ENCODE peak calls at places on chromosomes 16 and 17, in eight cellular contexts. One of them, this sample, is unnamed.

GRCh38 chr16:56891685-56892084 is 26.7 kb downstream of the SLC12A3 start:
- DNase-seq in cardiac muscle cell: no peak
- DNase-seq in fibroblast of lung: no peak
- DNase-seq in lower leg skin: no peak
- DNase-seq in neural progenitor cell: no peak
- DNase-seq in spleen: no peak
- DNase-seq in mucosa of descending colon: no peak
- DNase-seq in breast epithelium: no peak
- DNase-seq in this sample: no peak

GRCh38 chr16:14155572-14156213 is 84.6 kb downstream of the MRTFB start:
- DNase-seq in cardiac muscle cell: no peak
- DNase-seq in fibroblast of lung: no peak
- DNase-seq in lower leg skin: no peak
- DNase-seq in neural progenitor cell: no peak
- DNase-seq in spleen: no peak
- DNase-seq in mucosa of descending colon: no peak
- DNase-seq in breast epithelium: no peak
- DNase-seq in this sample: no peak

GRCh38 chr17:79681101-79681621 is 49.6 kb upstream of the ENPP7 start:
- DNase-seq in cardiac muscle cell: no peak
- DNase-seq in fibroblast of lung: no peak
- DNase-seq in lower leg skin: no peak
- DNase-seq in neural progenitor cell: no peak
- DNase-seq in spleen: no peak
- DNase-seq in mucosa of descending colon: no peak
- DNase-seq in breast epithelium: no peak
- DNase-seq in this sample: no peak

GRCh38 chr17:35086931-35087573 is 23.5 kb upstream of the RFFL start:
- DNase-seq in cardiac muscle cell: no peak
- DNase-seq in fibroblast of lung: no peak
- DNase-seq in lower leg skin: no peak
- DNase-seq in neural progenitor cell: no peak
- DNase-seq in spleen: no peak
- DNase-seq in mucosa of descending colon: no peak
- DNase-seq in breast epithelium: no peak
- DNase-seq in this sample: no peak

GRCh38 chr17:45093444-45094110 is 32.5 kb downstream of the NMT1 start:
- DNase-seq in cardiac muscle cell: peak; percentile 47
- DNase-seq in fibroblast of lung: no peak
- DNase-seq in lower leg skin: no peak
- DNase-seq in neural progenitor cell: no peak
- DNase-seq in spleen: no peak
- DNase-seq in mucosa of descending colon: no peak
- DNase-seq in breast epithelium: no peak
- DNase-seq in this sample: no peak

GRCh38 chr17:40912506-40913220 is 24.8 kb downstream of the KRT23 start:
- DNase-seq in cardiac muscle cell: no peak
- DNase-seq in fibroblast of lung: no peak
- DNase-seq in lower leg skin: no peak
- DNase-seq in neural progenitor cell: no peak
- DNase-seq in spleen: no peak
- DNase-seq in mucosa of descending colon: no peak
- DNase-seq in breast epithelium: no peak
- DNase-seq in this sample: no peak

GRCh38 chr17:1083451-1084187 is 86.7 kb downstream of the TIMM22 start:
- DNase-seq in cardiac muscle cell: no peak
- DNase-seq in fibroblast of lung: peak; percentile 33
- DNase-seq in lower leg skin: no peak
- DNase-seq in neural progenitor cell: peak; percentile 77
- DNase-seq in spleen: no peak
- DNase-seq in mucosa of descending colon: no peak
- DNase-seq in breast epithelium: no peak
- DNase-seq in this sample: no peak

GRCh38 chr16:1364510-1364909 is 12.8 kb downstream of the GNPTG start:
- DNase-seq in cardiac muscle cell: no peak
- DNase-seq in fibroblast of lung: no peak
- DNase-seq in lower leg skin: no peak
- DNase-seq in neural progenitor cell: no peak
- DNase-seq in spleen: no peak
- DNase-seq in mucosa of descending colon: no peak
- DNase-seq in breast epithelium: no peak
- DNase-seq in this sample: no peak

GRCh38 chr17:66730497-66730923 is 104.4 kb upstream of the CACNG5 start:
- DNase-seq in cardiac muscle cell: no peak
- DNase-seq in fibroblast of lung: no peak
- DNase-seq in lower leg skin: no peak
- DNase-seq in neural progenitor cell: no peak
- DNase-seq in spleen: no peak
- DNase-seq in mucosa of descending colon: no peak
- DNase-seq in breast epithelium: no peak
- DNase-seq in this sample: no peak

GRCh38 chr17:62105361-62105760 is 40.3 kb upstream of the MED13 start:
- DNase-seq in cardiac muscle cell: no peak
- DNase-seq in fibroblast of lung: no peak
- DNase-seq in lower leg skin: no peak
- DNase-seq in neural progenitor cell: no peak
- DNase-seq in spleen: no peak
- DNase-seq in mucosa of descending colon: no peak
- DNase-seq in breast epithelium: no peak
- DNase-seq in this sample: no peak

GRCh38 chr16:1981398-1981836 is at the start of gene NOXO1:
- DNase-seq in cardiac muscle cell: no peak
- DNase-seq in fibroblast of lung: no peak
- DNase-seq in lower leg skin: no peak
- DNase-seq in neural progenitor cell: no peak
- DNase-seq in spleen: no peak
- DNase-seq in mucosa of descending colon: peak; percentile 79
- DNase-seq in breast epithelium: no peak
- DNase-seq in this sample: no peak

GRCh38 chr17:71188811-71189492 is 931.9 kb upstream of the SOX9 start:
- DNase-seq in cardiac muscle cell: peak; percentile 84
- DNase-seq in fibroblast of lung: peak; percentile 96
- DNase-seq in lower leg skin: no peak
- DNase-seq in neural progenitor cell: no peak
- DNase-seq in spleen: no peak
- DNase-seq in mucosa of descending colon: no peak
- DNase-seq in breast epithelium: no peak
- DNase-seq in this sample: no peak

GRCh38 chr16:3577302-3577752 is at the start of gene NLRC3:
- DNase-seq in cardiac muscle cell: no peak
- DNase-seq in fibroblast of lung: no peak
- DNase-seq in lower leg skin: no peak
- DNase-seq in neural progenitor cell: no peak
- DNase-seq in spleen: peak; percentile 84
- DNase-seq in mucosa of descending colon: peak; percentile 22
- DNase-seq in breast epithelium: no peak
- DNase-seq in this sample: peak; percentile 70

GRCh38 chr16:17784073-17784472 is 313.3 kb upstream of the XYLT1 start:
- DNase-seq in cardiac muscle cell: no peak
- DNase-seq in fibroblast of lung: peak; percentile 47
- DNase-seq in lower leg skin: no peak
- DNase-seq in neural progenitor cell: peak; percentile 87
- DNase-seq in spleen: no peak
- DNase-seq in mucosa of descending colon: peak; percentile 7
- DNase-seq in breast epithelium: no peak
- DNase-seq in this sample: peak; percentile 55

GRCh38 chr17:50660042-50660886 is 25.6 kb downstream of the ABCC3 start:
- DNase-seq in cardiac muscle cell: peak; percentile 58
- DNase-seq in fibroblast of lung: peak; percentile 41
- DNase-seq in lower leg skin: no peak
- DNase-seq in neural progenitor cell: no peak
- DNase-seq in spleen: no peak
- DNase-seq in mucosa of descending colon: peak; percentile 66
- DNase-seq in breast epithelium: no peak
- DNase-seq in this sample: no peak

GRCh38 chr16:28103516-28104170 is 40.1 kb upstream of the GSG1L start:
- DNase-seq in cardiac muscle cell: no peak
- DNase-seq in fibroblast of lung: no peak
- DNase-seq in lower leg skin: no peak
- DNase-seq in neural progenitor cell: no peak
- DNase-seq in spleen: peak; percentile 59
- DNase-seq in mucosa of descending colon: no peak
- DNase-seq in breast epithelium: no peak
- DNase-seq in this sample: no peak

GRCh38 chr17:38587956-38588771 is 17.6 kb downstream of the SRCIN1 start:
- DNase-seq in cardiac muscle cell: no peak
- DNase-seq in fibroblast of lung: no peak
- DNase-seq in lower leg skin: no peak
- DNase-seq in neural progenitor cell: peak; percentile 38
- DNase-seq in spleen: no peak
- DNase-seq in mucosa of descending colon: no peak
- DNase-seq in breast epithelium: no peak
- DNase-seq in this sample: no peak

GRCh38 chr16:81431554-81432353 is 12.9 kb upstream of the CMIP start:
- DNase-seq in cardiac muscle cell: peak; percentile 78
- DNase-seq in fibroblast of lung: peak; percentile 89
- DNase-seq in lower leg skin: peak; percentile 40
- DNase-seq in neural progenitor cell: peak; percentile 41
- DNase-seq in spleen: no peak
- DNase-seq in mucosa of descending colon: no peak
- DNase-seq in breast epithelium: no peak
- DNase-seq in this sample: no peak

GRCh38 chr16:4384497-4384896 is 12.8 kb downstream of the VASN start:
- DNase-seq in cardiac muscle cell: no peak
- DNase-seq in fibroblast of lung: no peak
- DNase-seq in lower leg skin: no peak
- DNase-seq in neural progenitor cell: no peak
- DNase-seq in spleen: no peak
- DNase-seq in mucosa of descending colon: no peak
- DNase-seq in breast epithelium: no peak
- DNase-seq in this sample: no peak

GRCh38 chr17:55722742-55723487 is at the start of gene TMEM100:
- DNase-seq in cardiac muscle cell: peak; percentile 89
- DNase-seq in fibroblast of lung: peak; percentile 82
- DNase-seq in lower leg skin: peak; percentile 67
- DNase-seq in neural progenitor cell: no peak
- DNase-seq in spleen: no peak
- DNase-seq in mucosa of descending colon: peak; percentile 29
- DNase-seq in breast epithelium: no peak
- DNase-seq in this sample: no peak
- H3K4me3 ChIP-seq in cardiac muscle cell: no peak within 1 kb of the TSS
- H3K4me3 ChIP-seq in fibroblast of lung: peak within 1 kb of the TSS; percentile 16
- H3K4me3 ChIP-seq in lower leg skin: no peak within 1 kb of the TSS
- H3K4me3 ChIP-seq in neural progenitor cell: peak within 1 kb of the TSS; percentile 36
- H3K4me3 ChIP-seq in spleen: peak within 1 kb of the TSS; percentile 35
- H3K4me3 ChIP-seq in mucosa of descending colon: no peak within 1 kb of the TSS
- H3K4me3 ChIP-seq in breast epithelium: peak within 1 kb of the TSS; percentile 53
- H3K4me3 ChIP-seq in this sample: no peak within 1 kb of the TSS

DNA sequence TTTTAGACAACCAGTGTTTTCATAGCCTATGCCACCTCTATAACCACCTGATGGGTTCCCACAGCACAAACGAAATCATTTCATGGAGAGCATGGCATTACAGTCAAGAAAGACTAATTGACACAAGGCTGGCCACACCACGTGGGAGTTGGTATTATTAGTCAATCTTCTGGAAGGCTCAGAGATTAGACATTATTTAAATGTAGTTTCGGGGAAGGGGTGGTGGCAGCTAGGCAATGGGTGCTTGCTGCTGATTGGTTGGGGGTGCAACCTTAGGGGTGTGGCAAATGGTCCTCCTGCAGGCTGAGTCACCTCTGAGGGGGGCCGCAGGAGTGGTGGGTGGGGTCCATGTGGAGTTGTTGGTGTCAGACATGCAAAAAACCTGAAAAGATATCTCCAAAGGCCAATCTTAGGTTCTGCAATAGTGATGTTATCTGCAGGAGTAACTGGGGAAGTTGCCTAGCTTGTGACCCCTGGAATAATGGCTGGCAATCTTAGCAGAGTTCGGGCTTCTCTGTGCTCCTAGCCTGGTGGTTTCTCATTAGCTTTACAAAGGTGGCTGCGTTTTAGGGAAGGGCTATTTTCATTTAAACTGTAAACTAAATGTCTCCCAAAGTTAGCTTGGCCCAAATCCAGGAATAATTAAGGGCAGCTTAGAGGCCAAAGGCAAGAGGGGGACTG is 4.6 kb downstream of the TEN1 start:
- DNase-seq in cardiac muscle cell: peak; percentile 55
- DNase-seq in fibroblast of lung: no peak
- DNase-seq in lower leg skin: peak; percentile 84
- DNase-seq in neural progenitor cell: no peak
- DNase-seq in spleen: no peak
- DNase-seq in mucosa of descending colon: no peak
- DNase-seq in breast epithelium: no peak
- DNase-seq in this sample: no peak
- H3K4me3 ChIP-seq in cardiac muscle cell: no peak overlapping the region
- H3K4me3 ChIP-seq in fibroblast of lung: no peak overlapping the region
- H3K4me3 ChIP-seq in lower leg skin: no peak overlapping the region
- H3K4me3 ChIP-seq in neural progenitor cell: no peak overlapping the region
- H3K4me3 ChIP-seq in spleen: no peak overlapping the region
- H3K4me3 ChIP-seq in mucosa of descending colon: no peak overlapping the region
- H3K4me3 ChIP-seq in breast epithelium: no peak overlapping the region
- H3K4me3 ChIP-seq in this sample: no peak overlapping the region

GRCh38 chr16:67245189-67245585 is 2.1 kb downstream of the FHOD1 start:
- DNase-seq in cardiac muscle cell: no peak
- DNase-seq in fibroblast of lung: no peak
- DNase-seq in lower leg skin: no peak
- DNase-seq in neural progenitor cell: no peak
- DNase-seq in spleen: peak; percentile 74
- DNase-seq in mucosa of descending colon: no peak
- DNase-seq in breast epithelium: no peak
- DNase-seq in this sample: no peak
- H3K4me3 ChIP-seq in cardiac muscle cell: peak overlapping the region; percentile 58
- H3K4me3 ChIP-seq in fibroblast of lung: peak overlapping the region; percentile 89
- H3K4me3 ChIP-seq in lower leg skin: no peak overlapping the region
- H3K4me3 ChIP-seq in neural progenitor cell: no peak overlapping the region
- H3K4me3 ChIP-seq in spleen: peak overlapping the region; percentile 87
- H3K4me3 ChIP-seq in mucosa of descending colon: no peak overlapping the region
- H3K4me3 ChIP-seq in breast epithelium: peak overlapping the region; percentile 78
- H3K4me3 ChIP-seq in this sample: no peak overlapping the region

GRCh38 chr16:50697881-50698767 is 4.7 kb downstream of the NOD2 start:
- DNase-seq in cardiac muscle cell: peak; percentile 46
- DNase-seq in fibroblast of lung: peak; percentile 36
- DNase-seq in lower leg skin: peak; percentile 59
- DNase-seq in neural progenitor cell: no peak
- DNase-seq in spleen: peak; percentile 82
- DNase-seq in mucosa of descending colon: peak; percentile 59
- DNase-seq in breast epithelium: no peak
- DNase-seq in this sample: no peak
- H3K4me3 ChIP-seq in cardiac muscle cell: no peak overlapping the region
- H3K4me3 ChIP-seq in fibroblast of lung: peak overlapping the region; percentile 31
- H3K4me3 ChIP-seq in lower leg skin: no peak overlapping the region
- H3K4me3 ChIP-seq in neural progenitor cell: no peak overlapping the region
- H3K4me3 ChIP-seq in spleen: peak overlapping the region; percentile 46
- H3K4me3 ChIP-seq in mucosa of descending colon: no peak overlapping the region
- H3K4me3 ChIP-seq in breast epithelium: peak overlapping the region; percentile 70
- H3K4me3 ChIP-seq in this sample: no peak overlapping the region

GRCh38 chr17:81685108-81685507 is 1.3 kb downstream of the HGS start:
- DNase-seq in cardiac muscle cell: peak; percentile 29
- DNase-seq in fibroblast of lung: peak; percentile 28
- DNase-seq in lower leg skin: no peak
- DNase-seq in neural progenitor cell: no peak
- DNase-seq in spleen: no peak
- DNase-seq in mucosa of descending colon: no peak
- DNase-seq in breast epithelium: no peak
- DNase-seq in this sample: no peak
- H3K4me3 ChIP-seq in cardiac muscle cell: peak overlapping the region; percentile 87
- H3K4me3 ChIP-seq in fibroblast of lung: peak overlapping the region; percentile 62
- H3K4me3 ChIP-seq in lower leg skin: no peak overlapping the region
- H3K4me3 ChIP-seq in neural progenitor cell: peak overlapping the region; percentile 74
- H3K4me3 ChIP-seq in spleen: peak overlapping the region; percentile 99
- H3K4me3 ChIP-seq in mucosa of descending colon: no peak overlapping the region
- H3K4me3 ChIP-seq in breast epithelium: peak overlapping the region; percentile 73
- H3K4me3 ChIP-seq in this sample: peak overlapping the region; percentile 94

GRCh38 chr17:31007695-31008373 is 37.0 kb downstream of the RNF135 start:
- DNase-seq in cardiac muscle cell: no peak
- DNase-seq in fibroblast of lung: no peak
- DNase-seq in lower leg skin: no peak
- DNase-seq in neural progenitor cell: no peak
- DNase-seq in spleen: no peak
- DNase-seq in mucosa of descending colon: no peak
- DNase-seq in breast epithelium: no peak
- DNase-seq in this sample: no peak
- H3K4me3 ChIP-seq in cardiac muscle cell: peak overlapping the region; percentile 32
- H3K4me3 ChIP-seq in fibroblast of lung: peak overlapping the region; percentile 91
- H3K4me3 ChIP-seq in lower leg skin: peak overlapping the region; percentile 60
- H3K4me3 ChIP-seq in neural progenitor cell: peak overlapping the region; percentile 59
- H3K4me3 ChIP-seq in spleen: peak overlapping the region; percentile 61
- H3K4me3 ChIP-seq in mucosa of descending colon: peak overlapping the region; percentile 20
- H3K4me3 ChIP-seq in breast epithelium: peak overlapping the region; percentile 84
- H3K4me3 ChIP-seq in this sample: no peak overlapping the region

This sample was measured in Jurkat, Clone E6-1.